ENCODE peak calls at places on chromosomes 3 and 15, in four cellular contexts. One of them, this sample, is unnamed.

GRCh38 chr3:112814256-112814655 is 32.4 kb downstream of the CD200R1L start:
- DNase-seq in activated naive CD4-positive, alpha-beta T cell treated with anti-CD3 and anti-CD28 coated beads, Interleukin-2, amount 50 U/mL, for 16 hours: no peak
- DNase-seq in amygdala: no peak
- DNase-seq in activated CD4-positive, alpha-beta T cell treated with anti-CD3 and anti-CD28 coated beads, Interleukin-2, amount 50 U/mL, for 24 hours: no peak
- DNase-seq in this sample: no peak

GRCh38 chr3:32200991-32201758 is 37.3 kb upstream of the CMTM8 start:
- DNase-seq in amygdala: no peak
- DNase-seq in activated naive CD4-positive, alpha-beta T cell treated with anti-CD3 and anti-CD28 coated beads, Interleukin-2, amount 50 U/mL, for 16 hours: no peak
- DNase-seq in activated CD4-positive, alpha-beta T cell treated with anti-CD3 and anti-CD28 coated beads, Interleukin-2, amount 50 U/mL, for 24 hours: no peak
- DNase-seq in this sample: no peak

GRCh38 chr3:196641278-196642058 is 2.0 kb downstream of the NRROS start:
- DNase-seq in activated CD4-positive, alpha-beta T cell treated with anti-CD3 and anti-CD28 coated beads, Interleukin-2, amount 50 U/mL, for 24 hours: no peak
- DNase-seq in amygdala: no peak
- DNase-seq in activated naive CD4-positive, alpha-beta T cell treated with anti-CD3 and anti-CD28 coated beads, Interleukin-2, amount 50 U/mL, for 16 hours: peak
- DNase-seq in this sample: no peak

GRCh38 chr3:13588971-13589370 is 40.0 kb downstream of the FBLN2 start:
- DNase-seq in activated CD4-positive, alpha-beta T cell treated with anti-CD3 and anti-CD28 coated beads, Interleukin-2, amount 50 U/mL, for 24 hours: no peak
- DNase-seq in amygdala: no peak
- DNase-seq in activated naive CD4-positive, alpha-beta T cell treated with anti-CD3 and anti-CD28 coated beads, Interleukin-2, amount 50 U/mL, for 16 hours: no peak
- DNase-seq in this sample: no peak

GRCh38 chr15:31330836-31331235 is 4.2 kb downstream of the KLF13 start:
- DNase-seq in amygdala: no peak
- DNase-seq in activated CD4-positive, alpha-beta T cell treated with anti-CD3 and anti-CD28 coated beads, Interleukin-2, amount 50 U/mL, for 24 hours: no peak
- DNase-seq in activated naive CD4-positive, alpha-beta T cell treated with anti-CD3 and anti-CD28 coated beads, Interleukin-2, amount 50 U/mL, for 16 hours: no peak
- DNase-seq in this sample: no peak

GRCh38 chr3:190323241-190323617 is 983 bp upstream of the CLDN1 start:
- DNase-seq in activated naive CD4-positive, alpha-beta T cell treated with anti-CD3 and anti-CD28 coated beads, Interleukin-2, amount 50 U/mL, for 16 hours: no peak
- DNase-seq in activated CD4-positive, alpha-beta T cell treated with anti-CD3 and anti-CD28 coated beads, Interleukin-2, amount 50 U/mL, for 24 hours: no peak
- DNase-seq in amygdala: no peak
- DNase-seq in this sample: no peak

GRCh38 chr3:63015614-63016016 is 140.4 kb upstream of the CADPS start:
- DNase-seq in activated CD4-positive, alpha-beta T cell treated with anti-CD3 and anti-CD28 coated beads, Interleukin-2, amount 50 U/mL, for 24 hours: no peak
- DNase-seq in amygdala: no peak
- DNase-seq in activated naive CD4-positive, alpha-beta T cell treated with anti-CD3 and anti-CD28 coated beads, Interleukin-2, amount 50 U/mL, for 16 hours: no peak
- DNase-seq in this sample: no peak

GRCh38 chr3:134650431-134651346 is at the start of gene KY:
- DNase-seq in activated CD4-positive, alpha-beta T cell treated with anti-CD3 and anti-CD28 coated beads, Interleukin-2, amount 50 U/mL, for 24 hours: no peak
- DNase-seq in amygdala: no peak
- DNase-seq in activated naive CD4-positive, alpha-beta T cell treated with anti-CD3 and anti-CD28 coated beads, Interleukin-2, amount 50 U/mL, for 16 hours: no peak
- DNase-seq in this sample: no peak

GRCh38 chr3:170524072-170524471 is 61.8 kb downstream of the SLC7A14 start:
- DNase-seq in amygdala: no peak
- DNase-seq in activated CD4-positive, alpha-beta T cell treated with anti-CD3 and anti-CD28 coated beads, Interleukin-2, amount 50 U/mL, for 24 hours: no peak
- DNase-seq in activated naive CD4-positive, alpha-beta T cell treated with anti-CD3 and anti-CD28 coated beads, Interleukin-2, amount 50 U/mL, for 16 hours: no peak
- DNase-seq in this sample: no peak

GRCh38 chr3:105827959-105828358 is 40.9 kb downstream of the CBLB start:
- DNase-seq in amygdala: no peak
- DNase-seq in activated naive CD4-positive, alpha-beta T cell treated with anti-CD3 and anti-CD28 coated beads, Interleukin-2, amount 50 U/mL, for 16 hours: no peak
- DNase-seq in activated CD4-positive, alpha-beta T cell treated with anti-CD3 and anti-CD28 coated beads, Interleukin-2, amount 50 U/mL, for 24 hours: no peak
- DNase-seq in this sample: peak

GRCh38 chr3:140128217-140129137 is 193.5 kb downstream of the CLSTN2 start:
- DNase-seq in activated naive CD4-positive, alpha-beta T cell treated with anti-CD3 and anti-CD28 coated beads, Interleukin-2, amount 50 U/mL, for 16 hours: no peak
- DNase-seq in amygdala: no peak
- DNase-seq in activated CD4-positive, alpha-beta T cell treated with anti-CD3 and anti-CD28 coated beads, Interleukin-2, amount 50 U/mL, for 24 hours: no peak
- DNase-seq in this sample: no peak

GRCh38 chr3:38479431-38480092 is 16.6 kb upstream of the EXOG start:
- DNase-seq in activated CD4-positive, alpha-beta T cell treated with anti-CD3 and anti-CD28 coated beads, Interleukin-2, amount 50 U/mL, for 24 hours: no peak
- DNase-seq in amygdala: no peak
- DNase-seq in activated naive CD4-positive, alpha-beta T cell treated with anti-CD3 and anti-CD28 coated beads, Interleukin-2, amount 50 U/mL, for 16 hours: peak
- DNase-seq in this sample: no peak

GRCh38 chr3:4380013-4380412 is 76.8 kb downstream of the SETMAR start:
- DNase-seq in activated CD4-positive, alpha-beta T cell treated with anti-CD3 and anti-CD28 coated beads, Interleukin-2, amount 50 U/mL, for 24 hours: no peak
- DNase-seq in amygdala: no peak
- DNase-seq in activated naive CD4-positive, alpha-beta T cell treated with anti-CD3 and anti-CD28 coated beads, Interleukin-2, amount 50 U/mL, for 16 hours: no peak
- DNase-seq in this sample: no peak

GRCh38 chr3:87350367-87351199 is 74.2 kb upstream of the POU1F1 start:
- DNase-seq in activated CD4-positive, alpha-beta T cell treated with anti-CD3 and anti-CD28 coated beads, Interleukin-2, amount 50 U/mL, for 24 hours: no peak
- DNase-seq in amygdala: no peak
- DNase-seq in activated naive CD4-positive, alpha-beta T cell treated with anti-CD3 and anti-CD28 coated beads, Interleukin-2, amount 50 U/mL, for 16 hours: no peak
- DNase-seq in this sample: no peak

GRCh38 chr3:134136604-134137003 is 106.9 kb upstream of the SLCO2A1 start:
- DNase-seq in activated CD4-positive, alpha-beta T cell treated with anti-CD3 and anti-CD28 coated beads, Interleukin-2, amount 50 U/mL, for 24 hours: no peak
- DNase-seq in amygdala: no peak
- DNase-seq in activated naive CD4-positive, alpha-beta T cell treated with anti-CD3 and anti-CD28 coated beads, Interleukin-2, amount 50 U/mL, for 16 hours: no peak
- DNase-seq in this sample: no peak

GRCh38 chr3:182484682-182485081 is 308.6 kb upstream of the ATP11B start:
- DNase-seq in amygdala: no peak
- DNase-seq in activated CD4-positive, alpha-beta T cell treated with anti-CD3 and anti-CD28 coated beads, Interleukin-2, amount 50 U/mL, for 24 hours: no peak
- DNase-seq in activated naive CD4-positive, alpha-beta T cell treated with anti-CD3 and anti-CD28 coated beads, Interleukin-2, amount 50 U/mL, for 16 hours: no peak
- DNase-seq in this sample: no peak

This sample was measured in brain pericyte.